ENCODE peak calls at places on chromosomes 3 and 15, in four cellular contexts. One of them, this sample, is unnamed.
A peak's percentile ranks its signal among the peaks of the same experiment; 100 is the strongest.

GRCh38 chr3:153026026-153026425 is 136.0 kb upstream of the RAP2B start:
- DNase-seq in upper lobe of left lung: no peak
- DNase-seq in GM23248: peak; percentile 74
- DNase-seq in lung: no peak
- DNase-seq in this sample: no peak

GRCh38 chr15:57972801-57973311 is 92.7 kb downstream of the ALDH1A2 start:
- DNase-seq in upper lobe of left lung: no peak
- DNase-seq in GM23248: no peak
- DNase-seq in lung: no peak
- DNase-seq in this sample: no peak

GRCh38 chr3:136988651-136989050 is 30.9 kb downstream of the IL20RB start:
- DNase-seq in upper lobe of left lung: no peak
- DNase-seq in GM23248: no peak
- DNase-seq in lung: no peak
- DNase-seq in this sample: no peak

GRCh38 chr3:53773330-53773583 is 73.0 kb downstream of the CHDH start:
- DNase-seq in upper lobe of left lung: no peak
- DNase-seq in GM23248: no peak
- DNase-seq in lung: no peak
- DNase-seq in this sample: no peak

GRCh38 chr3:128415773-128416577 is 50.7 kb downstream of the DNAJB8 start:
- DNase-seq in upper lobe of left lung: no peak
- DNase-seq in GM23248: no peak
- DNase-seq in lung: no peak
- DNase-seq in this sample: no peak

GRCh38 chr3:17832021-17832420 is 89.6 kb upstream of the TBC1D5 start:
- DNase-seq in upper lobe of left lung: no peak
- DNase-seq in GM23248: peak; percentile 69
- DNase-seq in lung: no peak
- DNase-seq in this sample: no peak

GRCh38 chr3:31300802-31301443 is 231.8 kb upstream of the STT3B start:
- DNase-seq in upper lobe of left lung: no peak
- DNase-seq in GM23248: no peak
- DNase-seq in lung: no peak
- DNase-seq in this sample: no peak

GRCh38 chr3:58585005-58585786 is 8.0 kb upstream of the FAM107A start:
- DNase-seq in upper lobe of left lung: peak; percentile 81
- DNase-seq in GM23248: peak; percentile 91
- DNase-seq in lung: peak; percentile 81
- DNase-seq in this sample: peak; percentile 90

GRCh38 chr3:112230033-112230432 is 64.0 kb downstream of the SLC9C1 start:
- DNase-seq in upper lobe of left lung: no peak
- DNase-seq in GM23248: no peak
- DNase-seq in lung: no peak
- DNase-seq in this sample: no peak

GRCh38 chr3:110533089-110533488 is 538.5 kb upstream of the NECTIN3 start:
- DNase-seq in upper lobe of left lung: no peak
- DNase-seq in GM23248: peak; percentile 48
- DNase-seq in lung: no peak
- DNase-seq in this sample: no peak

GRCh38 chr3:47578119-47578630 is 490 bp downstream of the CSPG5 start:
- DNase-seq in upper lobe of left lung: peak; percentile 31
- DNase-seq in GM23248: peak; percentile 53
- DNase-seq in lung: no peak
- DNase-seq in this sample: no peak

GRCh38 chr15:87816016-87816415 is 440.5 kb downstream of the NTRK3 start:
- DNase-seq in upper lobe of left lung: no peak
- DNase-seq in GM23248: peak; percentile 30
- DNase-seq in lung: no peak
- DNase-seq in this sample: no peak

GRCh38 chr3:97821413-97821809 is 400 bp upstream of the CRYBG3 start:
- DNase-seq in upper lobe of left lung: peak; percentile 56
- DNase-seq in GM23248: no peak
- DNase-seq in lung: peak; percentile 56
- DNase-seq in this sample: peak; percentile 70

GRCh38 chr3:102106421-102107097 is 257.2 kb downstream of the NFKBIZ start:
- DNase-seq in upper lobe of left lung: no peak
- DNase-seq in GM23248: peak; percentile 42
- DNase-seq in lung: no peak
- DNase-seq in this sample: no peak

GRCh38 chr3:127639173-127640030 is 10.4 kb downstream of the PODXL2 start:
- DNase-seq in upper lobe of left lung: no peak
- DNase-seq in GM23248: peak; percentile 70
- DNase-seq in lung: no peak
- DNase-seq in this sample: no peak

GRCh38 chr3:67719333-67719732 is 64.9 kb upstream of the SUCLG2 start:
- DNase-seq in upper lobe of left lung: no peak
- DNase-seq in GM23248: no peak
- DNase-seq in lung: no peak
- DNase-seq in this sample: no peak

GRCh38 chr3:69354948-69355347 is 30.9 kb downstream of the FRMD4B start:
- DNase-seq in upper lobe of left lung: no peak
- DNase-seq in GM23248: peak; percentile 12
- DNase-seq in lung: no peak
- DNase-seq in this sample: no peak

GRCh38 chr3:187120324-187120723 is 19.0 kb downstream of the RPL39L start:
- DNase-seq in upper lobe of left lung: no peak
- DNase-seq in GM23248: no peak
- DNase-seq in lung: no peak
- DNase-seq in this sample: no peak

GRCh38 chr3:185176756-185177359 is 24.0 kb upstream of the C3orf70 start:
- DNase-seq in upper lobe of left lung: no peak
- DNase-seq in GM23248: peak; percentile 53
- DNase-seq in lung: no peak
- DNase-seq in this sample: no peak

GRCh38 chr3:52299247-52299657 is 11.6 kb downstream of the GLYCTK start:
- DNase-seq in upper lobe of left lung: no peak
- DNase-seq in GM23248: no peak
- DNase-seq in lung: no peak
- DNase-seq in this sample: no peak

GRCh38 chr3:52297242-52298146 is 9.9 kb downstream of the GLYCTK start:
- DNase-seq in upper lobe of left lung: no peak
- DNase-seq in GM23248: no peak
- DNase-seq in lung: no peak
- DNase-seq in this sample: no peak

GRCh38 chr3:52301042-52301441 is 13.4 kb downstream of the GLYCTK start:
- DNase-seq in upper lobe of left lung: no peak
- DNase-seq in GM23248: no peak
- DNase-seq in lung: no peak
- DNase-seq in this sample: no peak

GRCh38 chr3:52298147-52299098 is 10.8 kb downstream of the GLYCTK start:
- DNase-seq in upper lobe of left lung: no peak
- DNase-seq in GM23248: no peak
- DNase-seq in lung: no peak
- DNase-seq in this sample: no peak

DNA sequence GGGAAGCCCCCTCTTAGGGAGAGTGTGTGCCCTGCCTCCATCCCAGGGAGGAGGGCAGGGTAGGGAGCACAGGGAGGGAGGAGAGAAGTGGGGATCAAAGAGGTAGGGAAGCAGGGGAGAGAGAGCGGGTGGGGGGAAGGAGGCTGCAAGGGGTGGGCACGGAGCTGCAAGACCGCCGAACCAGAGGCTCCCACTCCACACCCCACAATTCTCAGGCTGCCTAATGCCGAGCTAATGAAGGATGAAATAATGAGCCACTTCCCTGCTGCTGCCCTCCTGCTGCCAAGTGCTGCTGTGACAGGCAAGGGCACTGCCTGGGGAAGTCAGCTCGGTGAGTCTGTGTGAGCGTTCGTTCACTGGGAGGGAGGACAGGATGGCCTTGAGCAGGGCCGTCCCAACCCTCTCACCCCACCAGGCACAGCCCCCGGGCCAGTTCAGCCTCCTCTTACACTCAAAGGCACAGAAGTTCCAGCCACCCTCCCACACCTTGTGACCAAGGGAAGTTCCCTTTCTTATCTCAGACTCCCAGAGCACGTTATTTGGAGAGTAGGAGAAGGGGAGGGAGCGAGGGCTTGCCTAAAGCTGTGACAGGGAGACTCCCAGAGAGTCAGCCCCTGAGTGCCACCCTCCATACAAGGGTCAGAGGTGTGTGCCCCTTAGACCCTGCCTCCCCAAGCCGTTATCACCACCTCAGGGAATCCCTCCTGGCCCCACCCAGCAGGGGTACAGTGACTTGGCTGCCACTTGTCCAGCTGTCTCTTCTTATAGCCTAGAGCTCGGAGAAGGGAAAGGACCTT is 12.4 kb downstream of the GLYCTK start:
- DNase-seq in upper lobe of left lung: peak; percentile 73
- DNase-seq in GM23248: peak; percentile 43
- DNase-seq in lung: peak; percentile 40
- DNase-seq in this sample: no peak
- H3K4me3 ChIP-seq in upper lobe of left lung: no peak overlapping the region
- H3K4me3 ChIP-seq in GM23248: no peak overlapping the region
- H3K4me3 ChIP-seq in lung: no peak overlapping the region
- H3K4me3 ChIP-seq in this sample: no peak overlapping the region

GRCh38 chr15:77456746-77457618 is 36.3 kb downstream of the HMG20A start:
- DNase-seq in upper lobe of left lung: no peak
- DNase-seq in GM23248: no peak
- DNase-seq in lung: no peak
- DNase-seq in this sample: no peak
- H3K4me3 ChIP-seq in upper lobe of left lung: no peak overlapping the region
- H3K4me3 ChIP-seq in GM23248: no peak overlapping the region
- H3K4me3 ChIP-seq in lung: no peak overlapping the region
- H3K4me3 ChIP-seq in this sample: no peak overlapping the region

GRCh38 chr3:113743006-113743639 is 2.9 kb downstream of the NAA50 start:
- DNase-seq in upper lobe of left lung: no peak
- DNase-seq in GM23248: no peak
- DNase-seq in lung: no peak
- DNase-seq in this sample: no peak
- H3K4me3 ChIP-seq in upper lobe of left lung: no peak overlapping the region
- H3K4me3 ChIP-seq in GM23248: peak overlapping the region; percentile 99
- H3K4me3 ChIP-seq in lung: no peak overlapping the region
- H3K4me3 ChIP-seq in this sample: no peak overlapping the region

GRCh38 chr3:122076414-122077292 is 21.5 kb downstream of the CD86 start:
- DNase-seq in upper lobe of left lung: no peak
- DNase-seq in GM23248: no peak
- DNase-seq in lung: no peak
- DNase-seq in this sample: no peak
- H3K4me3 ChIP-seq in upper lobe of left lung: no peak overlapping the region
- H3K4me3 ChIP-seq in GM23248: no peak overlapping the region
- H3K4me3 ChIP-seq in lung: no peak overlapping the region
- H3K4me3 ChIP-seq in this sample: no peak overlapping the region

GRCh38 chr3:37991109-37991508 is 523 bp downstream of the VILL start:
- DNase-seq in upper lobe of left lung: no peak
- DNase-seq in GM23248: no peak
- DNase-seq in lung: no peak
- DNase-seq in this sample: no peak
- H3K4me3 ChIP-seq in upper lobe of left lung: no peak overlapping the region
- H3K4me3 ChIP-seq in GM23248: no peak overlapping the region
- H3K4me3 ChIP-seq in lung: no peak overlapping the region
- H3K4me3 ChIP-seq in this sample: no peak overlapping the region